ENCODE peak calls at places on chromosome 6, in five cellular contexts. One of them, this sample, is unnamed. For H3K4me1, the result is how much of the 10 kb centered on the place peaks cover.

GRCh38 chr6:163260111-163260895 is 154.2 kb upstream of the QKI start:
- DNase-seq in esophagus squamous epithelium: no peak
- DNase-seq in ovary: no peak
- DNase-seq in IMR-90: no peak
- DNase-seq in heart left ventricle: peak
- DNase-seq in this sample: no peak

GRCh38 chr6:163825033-163825432 is 410.5 kb downstream of the QKI start:
- DNase-seq in esophagus squamous epithelium: no peak
- DNase-seq in ovary: no peak
- DNase-seq in IMR-90: peak
- DNase-seq in heart left ventricle: no peak
- DNase-seq in this sample: no peak

GRCh38 chr6:5398530-5398929 is 137.2 kb downstream of the FARS2 start:
- DNase-seq in esophagus squamous epithelium: no peak
- DNase-seq in ovary: no peak
- DNase-seq in IMR-90: peak
- DNase-seq in heart left ventricle: no peak
- DNase-seq in this sample: no peak

GRCh38 chr6:125203395-125203794 is 49.8 kb downstream of the TPD52L1 start:
- DNase-seq in esophagus squamous epithelium: no peak
- DNase-seq in ovary: no peak
- DNase-seq in IMR-90: no peak
- DNase-seq in heart left ventricle: no peak
- DNase-seq in this sample: no peak

GRCh38 chr6:121688974-121689373 is 253.5 kb downstream of the GJA1 start:
- DNase-seq in esophagus squamous epithelium: no peak
- DNase-seq in ovary: no peak
- DNase-seq in IMR-90: no peak
- DNase-seq in heart left ventricle: no peak
- DNase-seq in this sample: no peak

GRCh38 chr6:134422426-134423231 is 104.7 kb upstream of the SGK1 start:
- DNase-seq in esophagus squamous epithelium: no peak
- DNase-seq in ovary: no peak
- DNase-seq in IMR-90: peak
- DNase-seq in heart left ventricle: no peak
- DNase-seq in this sample: no peak

GRCh38 chr6:90403489-90404381 is 107.1 kb upstream of the BACH2 start:
- DNase-seq in esophagus squamous epithelium: no peak
- DNase-seq in ovary: peak
- DNase-seq in IMR-90: peak
- DNase-seq in heart left ventricle: peak
- DNase-seq in this sample: no peak

GRCh38 chr6:15555101-15556038 is 107.5 kb downstream of the DTNBP1 start:
- DNase-seq in esophagus squamous epithelium: no peak
- DNase-seq in ovary: no peak
- DNase-seq in IMR-90: no peak
- DNase-seq in heart left ventricle: no peak
- DNase-seq in this sample: no peak

GRCh38 chr6:107620736-107621135 is 130.8 kb downstream of the SOBP start:
- DNase-seq in esophagus squamous epithelium: no peak
- DNase-seq in ovary: no peak
- DNase-seq in IMR-90: peak
- DNase-seq in heart left ventricle: no peak
- DNase-seq in this sample: no peak

GRCh38 chr6:44651604-44652003 is 264.1 kb downstream of the CDC5L start:
- DNase-seq in esophagus squamous epithelium: no peak
- DNase-seq in ovary: no peak
- DNase-seq in IMR-90: no peak
- DNase-seq in heart left ventricle: no peak
- DNase-seq in this sample: no peak
- H3K4me1 ChIP-seq in esophagus squamous epithelium: under half
- H3K4me1 ChIP-seq in ovary: under half
- H3K4me1 ChIP-seq in IMR-90: under half
- H3K4me1 ChIP-seq in heart left ventricle: under half
- H3K4me1 ChIP-seq in this sample: under half

DNA sequence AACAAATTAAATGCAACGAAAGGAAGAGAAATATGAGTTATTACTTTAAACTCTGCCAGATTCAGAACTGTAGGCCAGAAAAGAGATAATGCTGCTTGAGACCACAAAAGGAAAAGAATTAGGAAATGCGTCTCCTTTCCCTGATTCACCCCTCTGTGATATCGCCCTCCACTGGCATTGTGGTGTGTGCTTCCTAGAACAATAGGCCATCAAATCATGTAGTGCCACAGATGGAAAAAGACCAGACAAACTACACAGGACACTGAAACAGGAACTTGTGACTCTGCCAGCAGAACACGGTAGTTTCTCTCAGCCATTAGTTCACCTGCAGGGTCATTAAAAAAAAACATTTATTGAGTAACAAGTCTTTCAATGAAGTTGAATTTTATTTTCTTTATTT is 14.8 kb upstream of the LAMA4 start:
- DNase-seq in esophagus squamous epithelium: no peak
- DNase-seq in ovary: peak
- DNase-seq in IMR-90: peak
- DNase-seq in heart left ventricle: no peak
- DNase-seq in this sample: no peak
- TF ChIP-seq CTCF in esophagus squamous epithelium: no peak
- TF ChIP-seq CTCF in ovary: peak
- TF ChIP-seq CTCF in IMR-90: peak
- TF ChIP-seq CTCF in heart left ventricle: peak
- TF ChIP-seq CTCF in this sample: no peak

GRCh38 chr6:28220164-28221133 is 4.6 kb upstream of the ZSCAN9 start:
- DNase-seq in esophagus squamous epithelium: no peak
- DNase-seq in ovary: no peak
- DNase-seq in IMR-90: peak
- DNase-seq in heart left ventricle: no peak
- DNase-seq in this sample: no peak

GRCh38 chr6:28217890-28218289 is 7.2 kb upstream of the ZSCAN9 start:
- DNase-seq in esophagus squamous epithelium: no peak
- DNase-seq in ovary: no peak
- DNase-seq in IMR-90: no peak
- DNase-seq in heart left ventricle: no peak
- DNase-seq in this sample: no peak

GRCh38 chr6:28215425-28215824 is 9.7 kb upstream of the ZSCAN9 start:
- DNase-seq in esophagus squamous epithelium: no peak
- DNase-seq in ovary: no peak
- DNase-seq in IMR-90: peak
- DNase-seq in heart left ventricle: no peak
- DNase-seq in this sample: no peak

GRCh38 chr6:28213213-28213523 is 11.9 kb upstream of the ZSCAN9 start:
- DNase-seq in esophagus squamous epithelium: no peak
- DNase-seq in ovary: no peak
- DNase-seq in IMR-90: no peak
- DNase-seq in heart left ventricle: no peak
- DNase-seq in this sample: no peak

GRCh38 chr6:28218312-28219248 is 6.5 kb upstream of the ZSCAN9 start:
- DNase-seq in esophagus squamous epithelium: no peak
- DNase-seq in ovary: peak
- DNase-seq in IMR-90: peak
- DNase-seq in heart left ventricle: peak
- DNase-seq in this sample: peak
- TF ChIP-seq POLR2A in esophagus squamous epithelium: no peak
- TF ChIP-seq POLR2A in ovary: no peak
- TF ChIP-seq POLR2A in IMR-90: no peak
- TF ChIP-seq POLR2A in heart left ventricle: peak
- TF ChIP-seq POLR2A in this sample: no peak

DNA sequence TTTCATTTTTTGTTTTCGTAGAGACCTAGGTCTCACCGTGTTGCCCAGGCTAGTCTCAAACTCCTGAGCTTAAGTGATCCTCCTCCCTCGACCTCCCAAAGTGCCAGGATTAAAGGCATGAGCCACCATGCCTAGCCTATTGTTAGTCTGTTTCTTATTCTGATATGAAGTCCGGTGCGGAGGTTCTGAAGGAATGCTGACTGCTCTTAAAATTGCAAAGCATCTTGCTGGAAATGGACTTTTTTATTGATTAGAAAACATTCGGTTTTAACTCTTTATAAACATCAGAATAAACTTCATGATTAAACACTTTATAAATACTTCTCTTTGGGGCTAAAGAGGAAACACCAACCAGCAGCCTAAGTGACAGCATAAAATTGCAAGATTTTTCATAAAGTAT is 3.2 kb downstream of the TNFAIP3 start:
- DNase-seq in esophagus squamous epithelium: no peak
- DNase-seq in ovary: no peak
- DNase-seq in IMR-90: no peak
- DNase-seq in heart left ventricle: no peak
- DNase-seq in this sample: no peak
- H3K4me1 ChIP-seq in esophagus squamous epithelium: half or more
- H3K4me1 ChIP-seq in ovary: under half
- H3K4me1 ChIP-seq in IMR-90: under half
- H3K4me1 ChIP-seq in heart left ventricle: half or more
- H3K4me1 ChIP-seq in this sample: half or more

GRCh38 chr6:56767892-56768531 is 125.3 kb upstream of the DST start:
- DNase-seq in esophagus squamous epithelium: no peak
- DNase-seq in ovary: no peak
- DNase-seq in IMR-90: no peak
- DNase-seq in heart left ventricle: no peak
- DNase-seq in this sample: no peak
- TF ChIP-seq CTCF in esophagus squamous epithelium: no peak
- TF ChIP-seq CTCF in ovary: no peak
- TF ChIP-seq CTCF in IMR-90: no peak
- TF ChIP-seq CTCF in heart left ventricle: peak
- TF ChIP-seq CTCF in this sample: no peak